ENCODE peak calls at places on chromosomes 13 and 19, in four cellular contexts. One of them, this sample, is unnamed.

GRCh38 chr13:61084983-61085382 is 330.7 kb downstream of the PCDH20 start:
- DNase-seq in IMR-90: peak
- DNase-seq in A549: no peak
- DNase-seq in K562: no peak
- DNase-seq in this sample: no peak

GRCh38 chr19:816500-816857 is 5.3 kb downstream of the PLPPR3 start:
- DNase-seq in IMR-90: no peak
- DNase-seq in A549: no peak
- DNase-seq in K562: no peak
- DNase-seq in this sample: no peak

GRCh38 chr13:30835442-30835841 is 70.6 kb upstream of the MEDAG start:
- DNase-seq in IMR-90: peak
- DNase-seq in A549: no peak
- DNase-seq in K562: no peak
- DNase-seq in this sample: no peak

GRCh38 chr19:19214892-19215291 is 3.1 kb downstream of the NCAN start:
- DNase-seq in IMR-90: peak
- DNase-seq in A549: no peak
- DNase-seq in K562: peak
- DNase-seq in this sample: no peak

GRCh38 chr13:108377646-108378206 is 108.2 kb downstream of the TNFSF13B start:
- DNase-seq in IMR-90: no peak
- DNase-seq in A549: no peak
- DNase-seq in K562: no peak
- DNase-seq in this sample: no peak

GRCh38 chr13:70173236-70173959 is 65.1 kb upstream of the KLHL1 start:
- DNase-seq in IMR-90: no peak
- DNase-seq in A549: no peak
- DNase-seq in K562: no peak
- DNase-seq in this sample: no peak

GRCh38 chr19:54373781-54374266 is 9.1 kb upstream of the LAIR1 start:
- DNase-seq in IMR-90: no peak
- DNase-seq in A549: no peak
- DNase-seq in K562: no peak
- DNase-seq in this sample: no peak

GRCh38 chr19:290539-291521 is at the start of gene PLPP2:
- DNase-seq in IMR-90: no peak
- DNase-seq in A549: peak
- DNase-seq in K562: peak
- DNase-seq in this sample: no peak

GRCh38 chr19:54608792-54609191 is 15.4 kb downstream of the LILRA1 start:
- DNase-seq in IMR-90: no peak
- DNase-seq in A549: no peak
- DNase-seq in K562: no peak
- DNase-seq in this sample: no peak

GRCh38 chr13:113359556-113359955 is 4.4 kb downstream of the GRTP1 start:
- DNase-seq in IMR-90: no peak
- DNase-seq in A549: no peak
- DNase-seq in K562: no peak
- DNase-seq in this sample: no peak

GRCh38 chr13:97723655-97724054 is 229.8 kb upstream of the IPO5 start:
- DNase-seq in IMR-90: no peak
- DNase-seq in A549: no peak
- DNase-seq in K562: no peak
- DNase-seq in this sample: no peak

DNA sequence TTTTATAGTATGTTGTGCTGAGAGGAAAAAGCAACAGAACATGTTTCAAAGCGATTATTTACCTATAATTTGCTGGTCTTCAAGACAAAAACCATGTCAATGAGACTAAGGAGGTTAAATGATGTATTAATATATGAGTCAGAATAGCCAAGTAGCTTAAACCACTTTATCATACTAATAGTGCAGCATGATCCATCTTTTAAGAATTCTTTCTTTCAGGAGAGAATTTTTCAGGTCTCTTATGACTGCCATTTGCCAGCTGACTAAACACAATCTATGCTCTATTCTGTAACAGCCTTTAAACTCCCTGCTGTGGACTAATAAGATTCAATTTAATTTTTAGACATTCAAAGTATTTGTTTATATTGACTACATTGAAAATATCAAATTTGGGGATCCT is 93.7 kb downstream of the TRPC4 start:
- DNase-seq in IMR-90: peak
- DNase-seq in A549: no peak
- DNase-seq in K562: no peak
- DNase-seq in this sample: no peak
- TF ChIP-seq ELK1 in IMR-90: no peak
- TF ChIP-seq ELK1 in A549: no peak
- TF ChIP-seq ELK1 in K562: no peak
- TF ChIP-seq ELK1 in this sample: no peak

DNA sequence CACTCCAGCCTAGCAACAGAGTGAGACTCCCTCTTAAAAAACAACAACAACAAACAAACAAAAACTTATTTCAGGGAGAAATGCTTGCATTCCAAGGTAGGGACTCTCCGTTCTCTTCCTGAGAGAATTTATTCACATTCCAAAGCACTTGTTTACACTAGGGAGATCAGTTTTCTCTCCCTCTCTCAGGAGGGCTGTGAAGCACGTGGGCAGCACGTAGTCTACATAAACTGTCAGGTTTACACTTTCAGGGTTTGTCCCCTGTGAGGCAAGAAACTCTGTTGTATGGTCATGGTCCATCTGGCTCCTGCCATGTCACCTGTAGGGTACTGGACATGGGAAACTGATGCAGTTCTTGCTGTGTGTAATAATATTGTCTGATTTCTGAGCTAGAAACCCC is 31.6 kb downstream of the WDR87 start:
- DNase-seq in IMR-90: peak
- DNase-seq in A549: no peak
- DNase-seq in K562: no peak
- DNase-seq in this sample: no peak
- TF ChIP-seq ELK1 in IMR-90: no peak
- TF ChIP-seq ELK1 in A549: no peak
- TF ChIP-seq ELK1 in K562: no peak
- TF ChIP-seq ELK1 in this sample: no peak

GRCh38 chr19:10295305-10295846 is 5.6 kb downstream of the ICAM5 start:
- DNase-seq in IMR-90: no peak
- DNase-seq in A549: no peak
- DNase-seq in K562: peak
- DNase-seq in this sample: no peak
- TF ChIP-seq ELK1 in IMR-90: no peak
- TF ChIP-seq ELK1 in A549: no peak
- TF ChIP-seq ELK1 in K562: no peak
- TF ChIP-seq ELK1 in this sample: peak

DNA sequence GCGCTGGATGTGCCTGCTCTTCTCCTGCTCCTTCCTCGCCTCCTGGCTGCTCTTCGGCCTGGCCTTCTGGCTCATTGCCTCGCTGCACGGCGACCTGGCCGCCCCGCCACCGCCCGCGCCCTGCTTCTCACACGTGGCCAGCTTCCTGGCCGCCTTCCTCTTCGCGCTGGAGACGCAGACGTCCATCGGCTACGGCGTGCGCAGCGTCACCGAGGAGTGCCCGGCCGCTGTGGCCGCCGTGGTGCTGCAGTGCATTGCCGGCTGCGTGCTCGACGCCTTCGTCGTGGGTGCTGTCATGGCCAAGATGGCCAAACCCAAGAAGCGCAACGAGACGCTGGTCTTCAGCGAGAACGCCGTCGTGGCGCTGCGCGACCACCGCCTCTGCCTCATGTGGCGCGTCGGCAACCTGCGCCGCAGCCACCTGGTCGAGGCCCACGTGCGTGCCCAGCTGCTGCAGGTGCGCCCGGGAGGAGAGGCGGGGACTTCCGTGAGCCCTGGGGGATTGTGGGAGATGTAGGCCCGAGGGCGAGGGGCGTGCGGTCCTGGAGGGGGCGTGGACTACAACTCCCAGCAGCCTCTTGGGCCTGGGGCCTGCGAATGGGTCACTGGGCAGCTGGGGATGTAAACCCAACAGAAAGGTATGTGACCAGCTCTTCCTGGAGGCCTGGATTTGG is 6.7 kb downstream of the KCNJ14 start:
- DNase-seq in IMR-90: no peak
- DNase-seq in A549: no peak
- DNase-seq in K562: peak
- DNase-seq in this sample: no peak
- TF ChIP-seq ELK1 in IMR-90: no peak
- TF ChIP-seq ELK1 in A549: no peak
- TF ChIP-seq ELK1 in K562: no peak
- TF ChIP-seq ELK1 in this sample: no peak

DNA sequence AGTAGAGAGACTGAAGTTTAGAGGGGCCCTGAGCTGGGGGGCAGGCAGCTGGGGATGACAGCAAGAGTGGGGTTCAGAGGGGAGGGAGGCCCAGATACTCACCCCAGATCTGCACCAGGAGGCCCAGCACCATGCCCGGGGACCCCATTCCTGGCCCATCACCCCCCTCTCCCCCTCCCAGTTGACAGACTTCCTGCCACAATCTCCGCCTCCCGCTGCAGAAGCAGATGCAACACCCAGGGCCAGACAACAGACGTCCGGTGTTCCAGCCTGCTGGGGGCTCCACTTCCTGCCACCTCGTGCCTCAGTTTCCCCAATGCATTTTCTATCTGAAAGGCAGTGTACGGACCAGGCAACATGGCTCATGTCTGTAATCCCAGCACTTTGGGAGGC is at the start of gene TMIGD2:
- DNase-seq in IMR-90: no peak
- DNase-seq in A549: no peak
- DNase-seq in K562: no peak
- DNase-seq in this sample: no peak
- TF ChIP-seq ELK1 in IMR-90: no peak
- TF ChIP-seq ELK1 in A549: no peak
- TF ChIP-seq ELK1 in K562: no peak
- TF ChIP-seq ELK1 in this sample: no peak

DNA sequence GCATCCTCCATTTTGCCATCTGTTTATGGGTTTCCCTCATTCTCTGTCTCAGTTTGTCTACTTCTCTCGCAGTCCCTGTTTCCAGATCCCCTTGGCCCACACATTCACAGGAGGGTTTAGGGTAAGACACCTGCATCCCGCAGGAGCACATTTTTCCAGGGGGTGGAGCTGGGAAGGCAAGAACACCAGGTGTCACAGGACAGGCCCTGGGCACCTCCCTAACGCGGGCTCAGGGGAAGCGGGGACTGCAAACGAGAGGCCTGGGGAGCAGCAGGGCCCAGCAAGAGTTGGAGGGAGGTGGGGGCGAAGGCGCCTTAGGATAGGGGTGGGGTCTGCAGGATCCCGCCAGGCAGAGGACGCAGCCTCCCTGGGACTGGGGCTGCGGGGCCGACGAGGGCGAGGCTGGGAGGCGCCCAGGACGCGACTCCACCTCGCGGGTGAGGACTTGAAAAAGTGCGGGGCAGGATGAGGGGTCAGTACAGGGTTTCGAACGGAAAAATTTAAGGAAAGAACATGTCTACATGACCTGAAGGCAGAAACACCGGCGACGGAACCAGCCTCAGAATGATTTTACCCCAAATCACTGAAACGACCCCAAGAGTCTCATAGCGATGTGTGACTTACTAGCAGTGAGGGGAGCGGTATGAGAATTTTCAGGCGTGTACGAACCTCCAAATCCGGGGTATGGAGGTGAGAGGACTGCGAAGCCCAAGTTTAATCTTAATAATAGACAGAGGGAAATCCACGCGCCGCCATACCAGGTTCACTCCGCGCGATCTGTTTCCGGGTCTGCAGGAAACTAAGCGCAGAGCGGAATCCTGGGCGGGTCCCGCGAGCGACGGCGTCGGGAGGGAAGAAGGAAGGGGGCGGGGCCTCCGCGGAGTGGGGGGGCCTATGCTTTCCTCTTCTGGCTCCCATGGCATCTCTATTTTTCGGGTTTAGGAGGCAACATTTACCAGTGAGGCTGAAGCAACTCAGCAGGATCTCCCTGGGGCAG is 7.1 kb upstream of the ERVV-2 start:
- DNase-seq in IMR-90: peak
- DNase-seq in A549: no peak
- DNase-seq in K562: peak
- DNase-seq in this sample: no peak
- TF ChIP-seq ELK1 in IMR-90: no peak
- TF ChIP-seq ELK1 in A549: no peak
- TF ChIP-seq ELK1 in K562: no peak
- TF ChIP-seq ELK1 in this sample: no peak

This sample was measured in GM12878.